ENCODE peak calls at places on chromosomes 3 and 15, in eight cellular contexts. C is IMR-90; V is H9; I is epithelial cell of proximal tubule; K is RPMI7951; W is GM04504; M is Panc1; T is stimulated activated CD4-positive, alpha-beta T cell treated with anti-CD3 and anti-CD28 coated beads, Interleukin-1b, Interleukin-23, amount 100 ng/mL, for 48 hours. Z is an unnamed sample.

GRCh38 chr3:17151598-17152373 is 267.0 kb downstream of the PLCL2 start:
- DNase-seq in C (no peak), V (no peak), I (no peak), K (no peak), W (no peak), M (no peak), T (peak; percentile 93), Z (peak; percentile 97)

GRCh38 chr3:196207833-196208607 is 3.2 kb downstream of the ZDHHC19 start:
- DNase-seq in C (no peak), V (peak; percentile 96), I (no peak), K (peak; percentile 61), W (no peak), M (no peak), T (peak; percentile 78), Z (peak; percentile 75)

GRCh38 chr3:175002732-175003143 is 143.6 kb downstream of the NAALADL2 start:
- DNase-seq in C (peak; percentile 99), V (no peak), I (no peak), K (peak; percentile 6), W (peak; percentile 96), M (peak; percentile 25), T (no peak), Z (no peak)

GRCh38 chr3:94028093-94028837 is at the start of gene STX19:
- DNase-seq in C (no peak), V (no peak), I (no peak), K (no peak), W (no peak), M (no peak), T (no peak), Z (no peak)

GRCh38 chr3:98542623-98543022 is 10.8 kb downstream of the GPR15 start:
- DNase-seq in C (no peak), V (no peak), I (no peak), K (no peak), W (no peak), M (no peak), T (no peak), Z (no peak)

GRCh38 chr3:106345353-106346027 is 476.7 kb upstream of the CBLB start:
- DNase-seq in C (peak; percentile 93), V (no peak), I (peak; percentile 100), K (peak; percentile 94), W (peak; percentile 92), M (no peak), T (no peak), Z (no peak)

GRCh38 chr15:46343527-46343926 is 708.7 kb downstream of the SQOR start:
- DNase-seq in C (no peak), V (no peak), I (no peak), K (no peak), W (no peak), M (no peak), T (no peak), Z (no peak)

GRCh38 chr3:99503350-99503749 is 135.0 kb upstream of the COL8A1 start:
- DNase-seq in C (peak; percentile 40), V (no peak), I (no peak), K (peak; percentile 33), W (no peak), M (no peak), T (no peak), Z (no peak)

GRCh38 chr3:43695443-43695842 is 4.7 kb downstream of the ABHD5 start:
- DNase-seq in C (peak; percentile 86), V (no peak), I (no peak), K (peak; percentile 8), W (no peak), M (no peak), T (no peak), Z (no peak)

GRCh38 chr3:77780621-77781020 is 740.7 kb downstream of the ROBO2 start:
- DNase-seq in C (no peak), V (no peak), I (no peak), K (no peak), W (no peak), M (no peak), T (no peak), Z (no peak)

GRCh38 chr15:48868549-48868948 is 9.4 kb upstream of the EID1 start:
- DNase-seq in C (peak; percentile 87), V (no peak), I (no peak), K (peak; percentile 79), W (peak; percentile 35), M (no peak), T (no peak), Z (no peak)

GRCh38 chr3:87309601-87310000 is 33.2 kb upstream of the POU1F1 start:
- DNase-seq in C (no peak), V (no peak), I (no peak), K (peak; percentile 19), W (no peak), M (no peak), T (no peak), Z (no peak)

GRCh38 chr3:63727248-63727647 is 74.8 kb downstream of the SNTN start:
- DNase-seq in C (peak; percentile 2), V (no peak), I (no peak), K (peak; percentile 34), W (no peak), M (no peak), T (no peak), Z (no peak)

GRCh38 chr15:52103217-52104207 is 9.1 kb downstream of the BCL2L10 start:
- DNase-seq in C (peak; percentile 97), V (no peak), I (peak; percentile 90), K (peak; percentile 95), W (peak; percentile 93), M (peak; percentile 84), T (peak; percentile 26), Z (peak; percentile 95)

GRCh38 chr15:70096215-70096974 is 1.3 kb downstream of the TLE3 start:
- DNase-seq in C (peak; percentile 56), V (no peak), I (no peak), K (peak; percentile 70), W (no peak), M (no peak), T (peak; percentile 63), Z (peak; percentile 43)

GRCh38 chr15:101613130-101614000 is 38.8 kb downstream of the TM2D3 start:
- DNase-seq in C (peak; percentile 31), V (no peak), I (peak; percentile 46), K (peak; percentile 73), W (no peak), M (no peak), T (no peak), Z (no peak)

GRCh38 chr15:51681303-51681963 is at the start of gene SCG3:
- DNase-seq in C (peak; percentile 65), V (peak; percentile 99), I (peak; percentile 3), K (peak; percentile 64), W (peak; percentile 24), M (no peak), T (peak; percentile 60), Z (peak; percentile 36)

GRCh38 chr3:57397175-57398026 is 104.9 kb upstream of the ASB14 start:
- DNase-seq in C (peak; percentile 42), V (peak; percentile 78), I (peak; percentile 4), K (peak; percentile 74), W (peak; percentile 5), M (peak; percentile 60), T (peak; percentile 62), Z (peak; percentile 85)

GRCh38 chr15:69661871-69662667 is 209.5 kb downstream of the RPLP1 start:
- DNase-seq in C (no peak), V (no peak), I (no peak), K (no peak), W (no peak), M (no peak), T (no peak), Z (no peak)

GRCh38 chr15:87207945-87208580 is 1048.5 kb downstream of the NTRK3 start:
- DNase-seq in C (peak; percentile 25), V (no peak), I (no peak), K (peak; percentile 83), W (peak; percentile 34), M (no peak), T (no peak), Z (no peak)

GRCh38 chr3:159814161-159814560 is 174.5 kb upstream of the IL12A start:
- DNase-seq in C (peak; percentile 42), V (peak; percentile 74), I (no peak), K (peak; percentile 86), W (no peak), M (no peak), T (no peak), Z (no peak)

GRCh38 chr3:49937081-49937480 is 2.9 kb upstream of the RBM6 start:
- DNase-seq in C (no peak), V (no peak), I (no peak), K (no peak), W (no peak), M (no peak), T (no peak), Z (no peak)

GRCh38 chr3:89314454-89314853 is 207.0 kb downstream of the EPHA3 start:
- DNase-seq in C (peak; percentile 44), V (peak; percentile 34), I (no peak), K (no peak), W (no peak), M (no peak), T (no peak), Z (peak; percentile 1)

GRCh38 chr3:146044046-146044445 is 116.9 kb downstream of the PLOD2 start:
- DNase-seq in C (no peak), V (no peak), I (no peak), K (no peak), W (no peak), M (no peak), T (no peak), Z (no peak)

GRCh38 chr15:71667228-71667627 is 143.1 kb upstream of the NR2E3 start:
- DNase-seq in C (no peak), V (no peak), I (no peak), K (no peak), W (no peak), M (no peak), T (no peak), Z (no peak)

GRCh38 chr15:82263350-82263749 is 732 bp downstream of the SAXO2 start:
- DNase-seq in C (no peak), V (no peak), I (no peak), K (no peak), W (no peak), M (peak; percentile 15), T (no peak), Z (no peak)

GRCh38 chr3:114903213-114903612 is 243.9 kb downstream of the ZBTB20 start:
- DNase-seq in C (peak; percentile 2), V (no peak), I (no peak), K (no peak), W (no peak), M (no peak), T (no peak), Z (no peak)

GRCh38 chr15:70091649-70092461 is 5.9 kb downstream of the TLE3 start:
- DNase-seq in C (no peak), V (no peak), I (no peak), K (peak; percentile 24), W (no peak), M (no peak), T (peak; percentile 10), Z (no peak)

GRCh38 chr3:40691598-40691905 is 166.8 kb downstream of the ZNF621 start:
- DNase-seq in C (no peak), V (no peak), I (no peak), K (peak; percentile 37), W (no peak), M (no peak), T (no peak), Z (no peak)

GRCh38 chr15:90750186-90750585 is 33.0 kb downstream of the BLM start:
- DNase-seq in C (no peak), V (no peak), I (no peak), K (no peak), W (no peak), M (no peak), T (peak; percentile 24), Z (peak; percentile 67)

GRCh38 chr3:8371085-8371551 is 130.5 kb upstream of the LMCD1 start:
- DNase-seq in C (peak; percentile 53), V (no peak), I (no peak), K (peak; percentile 75), W (peak; percentile 32), M (no peak), T (no peak), Z (no peak)

GRCh38 chr3:150225986-150226385 is 182.1 kb upstream of the TSC22D2 start:
- DNase-seq in C (no peak), V (no peak), I (no peak), K (no peak), W (no peak), M (no peak), T (no peak), Z (no peak)

GRCh38 chr3:57605683-57606082 is 8.5 kb upstream of the ARF4 start:
- DNase-seq in C (no peak), V (no peak), I (no peak), K (no peak), W (no peak), M (no peak), T (no peak), Z (no peak)

GRCh38 chr3:156535162-156535627 is 19.7 kb downstream of the SSR3 start:
- DNase-seq in C (peak; percentile 100), V (no peak), I (peak; percentile 100), K (peak; percentile 99), W (peak; percentile 95), M (no peak), T (peak; percentile 29), Z (peak; percentile 23)